ENCODE peak calls at places on chromosome 10, in nine cellular contexts. I, R, U, E, G, Y, Q, O and K are unnamed samples.
A peak's percentile ranks its signal among the peaks of the same experiment; 100 is the strongest.

GRCh38 chr10:47160229-47160908 is 139.6 kb upstream of the GDF10 start:
- DNase-seq in Y (no peak), G (no peak), I (no peak), E (no peak), Q (no peak), O (no peak), U (no peak), R (no peak), K (no peak)

GRCh38 chr10:108801775-108802516 is 1121.4 kb downstream of the XPNPEP1 start:
- DNase-seq in R (no peak), I (no peak), E (no peak), Q (no peak), U (no peak), O (no peak), G (no peak), Y (no peak), K (no peak)

GRCh38 chr10:91987397-91988037 is 63.9 kb downstream of the BTAF1 start:
- DNase-seq in I (no peak), G (no peak), U (no peak), Q (no peak), Y (no peak), E (no peak), O (no peak), R (no peak), K (no peak)

GRCh38 chr10:1114355-1115261 is 58.4 kb downstream of the WDR37 start:
- DNase-seq in U (no peak), R (no peak), E (no peak), I (no peak), G (no peak), Y (no peak), O (no peak), Q (no peak), K (no peak)

GRCh38 chr10:118343549-118343948 is 1.4 kb upstream of the FAM204A start:
- DNase-seq in Y (no peak), I (no peak), R (no peak), E (no peak), G (no peak), U (no peak), Q (no peak), O (no peak), K (no peak)

GRCh38 chr10:13592306-13592705 is 5.5 kb downstream of the PRPF18 start:
- DNase-seq in O (no peak), Y (no peak), E (no peak), U (no peak), G (no peak), R (no peak), I (no peak), Q (no peak), K (no peak)

GRCh38 chr10:33129987-33130386 is 172.0 kb upstream of the ITGB1 start:
- DNase-seq in U (no peak), Y (no peak), Q (no peak), I (no peak), O (no peak), E (no peak), G (no peak), R (no peak), K (no peak)

GRCh38 chr10:99339077-99339476 is 9.9 kb downstream of the CNNM1 start:
- DNase-seq in Y (no peak), I (no peak), E (no peak), O (peak; percentile 53), U (no peak), G (no peak), R (peak; percentile 62), Q (no peak), K (no peak)

GRCh38 chr10:102422586-102423129 is 2.0 kb downstream of the FBXL15 start:
- DNase-seq in G (peak; percentile 55), I (peak; percentile 87), R (peak; percentile 85), O (peak; percentile 75), Y (peak; percentile 82), U (peak; percentile 64), Q (no peak), E (peak; percentile 86), K (peak; percentile 82)

GRCh38 chr10:15213461-15213861 is 45.0 kb upstream of the NMT2 start:
- DNase-seq in R (no peak), Q (no peak), Y (no peak), O (no peak), E (no peak), G (no peak), I (no peak), U (no peak), K (no peak)

GRCh38 chr10:90161-90560 is 41.1 kb upstream of the TUBB8 start:
- DNase-seq in G (no peak), I (no peak), E (no peak), O (peak; percentile 68), Q (no peak), U (no peak), Y (no peak), R (no peak), K (no peak)

GRCh38 chr10:4034907-4035581 is 250.0 kb upstream of the KLF6 start:
- DNase-seq in U (no peak), R (no peak), G (no peak), O (no peak), E (no peak), Y (no peak), Q (no peak), I (no peak), K (no peak)

GRCh38 chr10:127563718-127564553 is 14.8 kb downstream of the NPS start:
- DNase-seq in R (peak; percentile 15), G (no peak), E (peak; percentile 24), I (peak; percentile 41), Y (peak; percentile 61), U (peak; percentile 29), O (no peak), Q (no peak), K (no peak)

GRCh38 chr10:21176934-21177480 is 279.9 kb upstream of the NEBL start:
- DNase-seq in I (no peak), Q (no peak), R (no peak), E (no peak), O (no peak), U (no peak), G (no peak), Y (no peak), K (no peak)

GRCh38 chr10:43108951-43109350 is 29.3 kb upstream of the CSGALNACT2 start:
- DNase-seq in U (no peak), O (no peak), R (no peak), G (no peak), Y (no peak), Q (no peak), I (no peak), E (no peak), K (no peak)

GRCh38 chr10:60384708-60385398 is 4.8 kb downstream of the ANK3 start:
- DNase-seq in O (no peak), E (peak; percentile 63), G (no peak), U (no peak), Y (no peak), Q (no peak), R (peak; percentile 37), I (no peak), K (no peak)

GRCh38 chr10:71214641-71215160 is 2.3 kb downstream of the UNC5B start:
- DNase-seq in G (no peak), I (no peak), R (no peak), Q (no peak), U (no peak), Y (no peak), E (no peak), O (no peak), K (no peak)

GRCh38 chr10:60099998-60100747 is 193.8 kb upstream of the CCDC6 start:
- DNase-seq in Y (peak; percentile 37), R (peak; percentile 24), E (peak; percentile 39), O (peak; percentile 39), U (peak; percentile 60), G (no peak), Q (no peak), I (peak; percentile 73), K (peak; percentile 5)

DNA sequence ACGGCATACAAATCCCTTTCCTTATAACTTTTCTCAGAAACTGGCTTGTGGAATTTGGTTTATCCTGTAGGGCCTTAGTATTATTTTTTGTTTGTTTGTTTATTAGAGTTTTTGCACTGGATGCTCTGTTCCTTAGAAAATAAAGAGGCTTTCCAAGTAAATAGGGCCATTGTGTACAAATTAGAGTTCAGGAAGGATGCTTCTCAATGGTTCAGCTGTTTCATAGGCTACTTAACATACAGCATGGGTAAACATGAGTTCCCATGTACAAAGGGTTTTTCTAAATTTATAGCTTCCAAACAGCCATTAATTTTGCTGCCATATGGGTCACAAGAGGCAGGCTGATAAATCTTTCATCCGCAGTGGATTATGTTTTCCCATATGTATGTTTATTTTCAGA is 121.7 kb upstream of the WDR11 start:
- DNase-seq in I (no peak), G (no peak), R (no peak), Q (no peak), Y (no peak), U (no peak), O (no peak), E (no peak), K (no peak)
- TF ChIP-seq REST in I (no peak), G (no peak), R (no peak), Q (no peak), Y (no peak), U (no peak), O (no peak), E (no peak), K (no peak)

DNA sequence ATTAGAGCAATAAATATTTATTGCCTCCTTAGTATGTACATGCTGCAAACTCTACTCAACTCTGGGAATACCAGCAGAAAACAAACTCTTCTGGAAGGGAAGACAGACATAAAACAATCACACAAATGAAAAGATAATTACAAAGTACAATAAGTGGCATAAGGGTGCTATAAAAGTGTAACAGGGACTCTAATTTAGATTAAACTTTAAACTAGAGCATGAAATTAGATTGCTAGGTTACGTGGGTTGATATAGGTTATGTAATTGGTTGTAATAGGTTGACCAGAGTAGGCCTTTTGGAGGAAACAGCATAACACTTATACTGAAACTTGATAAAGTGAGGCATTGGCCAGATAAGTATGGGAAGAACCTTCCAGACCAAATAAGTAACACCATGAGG is 26.2 kb upstream of the DKK1 start:
- DNase-seq in Q (no peak), R (no peak), Y (no peak), I (no peak), G (no peak), E (no peak), O (no peak), U (no peak), K (no peak)
- H3K27ac ChIP-seq in Q (no peak overlapping the region), R (no peak overlapping the region), Y (no peak overlapping the region), I (no peak overlapping the region), G (no peak overlapping the region), E (no peak overlapping the region), O (no peak overlapping the region), U (no peak overlapping the region), K (no peak overlapping the region)

GRCh38 chr10:22505923-22506685 is 160.8 kb downstream of the SPAG6 start:
- DNase-seq in Y (no peak), R (no peak), G (no peak), I (no peak), E (no peak), Q (no peak), U (no peak), O (no peak), K (no peak)
- TF ChIP-seq REST in Y (no peak), R (no peak), G (no peak), I (no peak), E (no peak), Q (no peak), U (no peak), O (no peak), K (no peak)

DNA sequence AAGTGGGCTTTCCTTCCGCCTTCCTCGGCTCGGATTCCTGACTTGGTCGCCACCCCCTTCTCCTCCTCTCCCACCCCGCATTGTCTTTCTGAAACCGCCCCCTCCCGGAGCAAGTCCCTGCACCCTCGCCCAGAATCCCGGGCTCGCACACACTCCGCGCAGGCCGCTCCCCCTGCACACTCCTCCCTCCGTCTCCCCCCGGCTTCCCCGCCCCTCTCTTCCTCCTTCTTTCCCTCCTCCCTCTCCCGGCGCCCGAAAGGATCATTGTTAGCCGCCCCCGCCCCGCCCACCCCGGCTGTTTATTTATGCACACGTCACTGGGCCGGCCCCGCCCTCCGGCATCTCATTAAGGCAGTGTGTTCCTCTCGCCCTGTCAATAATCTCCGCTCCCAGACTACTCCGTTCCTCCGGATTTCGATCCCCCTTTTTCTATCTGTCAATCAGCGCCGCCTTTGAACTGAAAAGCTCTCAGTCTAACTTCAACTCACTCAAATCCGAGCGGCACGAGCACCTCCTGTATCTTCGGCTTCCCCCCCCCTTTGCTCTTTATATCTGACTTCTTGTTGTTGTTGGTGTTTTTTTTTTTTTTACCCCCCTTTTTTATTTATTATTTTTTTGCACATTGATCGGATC is at the start of gene TCF7L2:
- DNase-seq in G (peak; percentile 89), Q (no peak), R (peak; percentile 94), O (peak; percentile 98), U (peak; percentile 81), Y (peak; percentile 91), E (peak; percentile 100), I (peak; percentile 99), K (peak; percentile 90)
- H3K27ac ChIP-seq in G (peak within 1 kb of the TSS; percentile 97), Q (no peak within 1 kb of the TSS), R (peak within 1 kb of the TSS; percentile 99), O (peak within 1 kb of the TSS; percentile 91), U (peak within 1 kb of the TSS; percentile 55), Y (peak within 1 kb of the TSS; percentile 81), E (peak within 1 kb of the TSS; percentile 100), I (peak within 1 kb of the TSS; percentile 92), K (peak within 1 kb of the TSS; percentile 79)